ENCODE peak calls at places on chromosomes 5 and 9, in five cellular contexts. V is right lobe of liver, C is T-cell, H is NCI-H2107, B is H54. P is an unnamed sample.

GRCh38 chr5:1725641-1726468 is 73.8 kb downstream of the MRPL36 start:
- DNase-seq in B (no peak), C (peak; percentile 17), H (no peak), V (no peak), P (no peak)

GRCh38 chr5:154363411-154363810 is 82.4 kb upstream of the SAP30L start:
- DNase-seq in B (no peak), H (no peak), C (no peak), V (no peak), P (no peak)

GRCh38 chr5:78920604-78921003 is 64.5 kb downstream of the ARSB start:
- DNase-seq in H (no peak), C (no peak), V (no peak), B (no peak), P (no peak)

GRCh38 chr5:177557041-177557647 is 2.8 kb upstream of the FAM193B start:
- DNase-seq in V (no peak), B (no peak), C (no peak), H (no peak), P (no peak)

GRCh38 chr9:76785501-76785900 is 21.3 kb downstream of the PCA3 start:
- DNase-seq in B (no peak), C (no peak), V (no peak), H (no peak), P (no peak)

GRCh38 chr5:51378415-51378777 is 4.9 kb upstream of the ISL1 start:
- DNase-seq in B (no peak), H (no peak), C (no peak), V (no peak), P (no peak)

GRCh38 chr9:73170185-73170957 is 18.7 kb downstream of the ANXA1 start:
- DNase-seq in C (no peak), H (no peak), V (no peak), B (no peak), P (no peak)

GRCh38 chr9:91047993-91048607 is 246.5 kb downstream of the SYK start:
- DNase-seq in V (no peak), B (peak; percentile 62), C (no peak), H (no peak), P (no peak)

GRCh38 chr5:45578270-45578669 is 117.9 kb downstream of the HCN1 start:
- DNase-seq in C (no peak), V (no peak), B (peak; percentile 4), H (no peak), P (no peak)

GRCh38 chr9:133978226-133979123 is 13.6 kb downstream of the VAV2 start:
- DNase-seq in C (no peak), V (peak; percentile 82), B (no peak), H (no peak), P (no peak)

GRCh38 chr9:98445576-98445975 is 190.1 kb upstream of the TBC1D2 start:
- DNase-seq in C (no peak), B (no peak), H (no peak), V (no peak), P (no peak)

GRCh38 chr9:122835313-122835731 is 6.9 kb upstream of the PDCL start:
- DNase-seq in H (no peak), B (no peak), C (peak; percentile 37), V (no peak), P (no peak)

GRCh38 chr9:95880011-95880690 is 4.7 kb downstream of the ERCC6L2 start:
- DNase-seq in H (no peak), V (no peak), C (no peak), B (no peak), P (no peak)

GRCh38 chr9:33080534-33080933 is 4.1 kb upstream of the SMU1 start:
- DNase-seq in C (no peak), H (no peak), B (no peak), V (no peak), P (no peak)

GRCh38 chr5:38845555-38846378 is at the start of gene OSMR:
- DNase-seq in H (no peak), B (peak; percentile 93), C (no peak), V (peak; percentile 92), P (peak; percentile 85)

GRCh38 chr5:2387224-2388004 is 364.1 kb downstream of the IRX2 start:
- DNase-seq in B (no peak), C (no peak), H (no peak), V (no peak), P (no peak)

GRCh38 chr9:92754091-92754740 is 10.4 kb downstream of the BICD2 start:
- DNase-seq in B (no peak), C (no peak), V (no peak), H (no peak), P (no peak)

GRCh38 chr9:3768286-3768685 is 242.5 kb upstream of the RFX3 start:
- DNase-seq in H (no peak), V (no peak), B (no peak), C (no peak), P (no peak)

GRCh38 chr9:134585746-134586706 is 55.6 kb upstream of the COL5A1 start:
- DNase-seq in V (no peak), H (no peak), B (peak; percentile 98), C (peak; percentile 10), P (no peak)

P was measured in mucosa of descending colon.